ENCODE peak calls at places on chromosomes 11 and 22, in four cellular contexts. One of them, this sample, is unnamed.

GRCh38 chr11:134468081-134468668 is 56.1 kb upstream of the B3GAT1 start:
- DNase-seq in coronary artery: no peak
- DNase-seq in GM10248: no peak
- DNase-seq in GM20000: no peak
- DNase-seq in this sample: no peak

GRCh38 chr11:61579398-61580291 is 1.2 kb downstream of the SYT7 start:
- DNase-seq in GM10248: no peak
- DNase-seq in coronary artery: no peak
- DNase-seq in GM20000: no peak
- DNase-seq in this sample: no peak

GRCh38 chr11:110076388-110076965 is 16.7 kb upstream of the ZC3H12C start:
- DNase-seq in GM10248: no peak
- DNase-seq in GM20000: no peak
- DNase-seq in coronary artery: no peak
- DNase-seq in this sample: no peak

GRCh38 chr11:47215366-47215925 is 672 bp downstream of the DDB2 start:
- DNase-seq in GM20000: no peak
- DNase-seq in coronary artery: no peak
- DNase-seq in GM10248: peak
- DNase-seq in this sample: no peak

GRCh38 chr22:50454556-50455075 is 20.2 kb downstream of the SBF1 start:
- DNase-seq in GM20000: no peak
- DNase-seq in GM10248: no peak
- DNase-seq in coronary artery: no peak
- DNase-seq in this sample: no peak

GRCh38 chr11:117212697-117213355 is 13.7 kb downstream of the TAGLN start:
- DNase-seq in GM10248: no peak
- DNase-seq in coronary artery: no peak
- DNase-seq in GM20000: no peak
- DNase-seq in this sample: no peak

GRCh38 chr22:37639070-37639760 is at the start of gene SH3BP1:
- DNase-seq in coronary artery: no peak
- DNase-seq in GM10248: peak
- DNase-seq in GM20000: peak
- DNase-seq in this sample: no peak

GRCh38 chr11:63869171-63869591 is 30.3 kb downstream of the MARK2 start:
- DNase-seq in GM10248: no peak
- DNase-seq in coronary artery: no peak
- DNase-seq in GM20000: no peak
- DNase-seq in this sample: no peak

GRCh38 chr11:125410091-125410490 is 86.0 kb downstream of the FEZ1 start:
- DNase-seq in coronary artery: no peak
- DNase-seq in GM20000: no peak
- DNase-seq in GM10248: no peak
- DNase-seq in this sample: no peak

GRCh38 chr11:72766152-72766902 is 14.1 kb upstream of the ARAP1 start:
- DNase-seq in GM20000: no peak
- DNase-seq in coronary artery: no peak
- DNase-seq in GM10248: no peak
- DNase-seq in this sample: no peak

GRCh38 chr11:125873881-125874555 is 13.4 kb upstream of the HYLS1 start:
- DNase-seq in GM10248: no peak
- DNase-seq in coronary artery: no peak
- DNase-seq in GM20000: no peak
- DNase-seq in this sample: no peak

GRCh38 chr11:119315139-119316016 is 1.6 kb downstream of the MCAM start:
- DNase-seq in GM10248: no peak
- DNase-seq in coronary artery: no peak
- DNase-seq in GM20000: peak
- DNase-seq in this sample: no peak

GRCh38 chr22:29190915-29191314 is 14.8 kb upstream of the EMID1 start:
- DNase-seq in GM20000: no peak
- DNase-seq in GM10248: no peak
- DNase-seq in coronary artery: no peak
- DNase-seq in this sample: no peak

GRCh38 chr22:29195964-29196666 is 9.6 kb upstream of the EMID1 start:
- DNase-seq in GM10248: peak
- DNase-seq in GM20000: peak
- DNase-seq in coronary artery: no peak
- DNase-seq in this sample: no peak

GRCh38 chr22:29197096-29197495 is 8.6 kb upstream of the EMID1 start:
- DNase-seq in GM10248: no peak
- DNase-seq in coronary artery: no peak
- DNase-seq in GM20000: no peak
- DNase-seq in this sample: no peak

GRCh38 chr22:29195118-29195963 is 10.4 kb upstream of the EMID1 start:
- DNase-seq in coronary artery: no peak
- DNase-seq in GM20000: no peak
- DNase-seq in GM10248: peak
- DNase-seq in this sample: no peak

GRCh38 chr22:29194269-29194668 is 11.4 kb upstream of the EMID1 start:
- DNase-seq in GM20000: no peak
- DNase-seq in GM10248: no peak
- DNase-seq in coronary artery: no peak
- DNase-seq in this sample: no peak
- TF ChIP-seq CTCF in GM20000: no peak
- TF ChIP-seq CTCF in GM10248: no peak
- TF ChIP-seq CTCF in coronary artery: no peak
- TF ChIP-seq CTCF in this sample: no peak

DNA sequence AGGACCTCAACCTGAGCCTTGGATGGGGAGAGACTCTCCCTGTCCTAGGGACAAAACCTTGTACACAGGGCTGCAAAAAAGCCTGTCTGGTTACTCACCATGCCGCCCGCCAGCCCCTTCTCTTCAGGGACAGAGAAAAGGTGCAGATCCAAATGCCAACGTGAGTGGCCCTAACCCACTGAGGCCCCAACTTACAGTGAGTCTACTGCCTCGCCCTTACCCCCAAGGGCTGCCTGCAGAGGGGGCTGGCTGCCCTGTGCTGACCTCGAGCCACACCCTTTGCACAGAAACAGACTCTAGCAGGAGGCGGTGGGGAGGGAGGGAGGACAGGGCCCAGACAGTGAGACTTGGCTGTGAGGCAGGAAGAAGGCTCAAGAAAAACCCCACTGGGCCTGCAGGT is 13.5 kb upstream of the CHST1 start:
- DNase-seq in GM10248: no peak
- DNase-seq in coronary artery: no peak
- DNase-seq in GM20000: no peak
- DNase-seq in this sample: no peak
- TF ChIP-seq CTCF in GM10248: no peak
- TF ChIP-seq CTCF in coronary artery: no peak
- TF ChIP-seq CTCF in GM20000: no peak
- TF ChIP-seq CTCF in this sample: no peak

GRCh38 chr11:115678942-115679341 is 174.7 kb upstream of the CADM1 start:
- DNase-seq in GM10248: no peak
- DNase-seq in coronary artery: no peak
- DNase-seq in GM20000: no peak
- DNase-seq in this sample: no peak
- TF ChIP-seq CTCF in GM10248: no peak
- TF ChIP-seq CTCF in coronary artery: no peak
- TF ChIP-seq CTCF in GM20000: no peak
- TF ChIP-seq CTCF in this sample: no peak

GRCh38 chr11:65541093-65542010 is 16.5 kb downstream of the SCYL1 start:
- DNase-seq in coronary artery: peak
- DNase-seq in GM10248: no peak
- DNase-seq in GM20000: no peak
- DNase-seq in this sample: no peak
- TF ChIP-seq CTCF in coronary artery: peak
- TF ChIP-seq CTCF in GM10248: no peak
- TF ChIP-seq CTCF in GM20000: no peak
- TF ChIP-seq CTCF in this sample: no peak

This sample was measured in AG09319.